ENCODE peak calls at places on chromosomes 2 and 18, in nine cellular contexts. P, V, N, F, H, W, U, K and Y are unnamed samples.

GRCh38 chr2:160214461-160215055 is 14.5 kb upstream of the ITGB6 start:
- DNase-seq in P (peak), V (peak), N (no peak), F (peak), H (no peak), W (no peak), U (no peak), K (no peak), Y (no peak)

GRCh38 chr2:20304411-20304810 is 46.2 kb downstream of the PUM2 start:
- DNase-seq in P (no peak), V (no peak), N (no peak), F (no peak), H (no peak), W (no peak), U (no peak), K (no peak), Y (no peak)

GRCh38 chr2:239145106-239145505 is 255.7 kb downstream of the HDAC4 start:
- DNase-seq in P (no peak), V (no peak), N (no peak), F (no peak), H (no peak), W (no peak), U (no peak), K (no peak), Y (no peak)

GRCh38 chr18:12334280-12335262 is 26.5 kb downstream of the TUBB6 start:
- DNase-seq in P (no peak), V (peak), N (no peak), F (no peak), H (no peak), W (no peak), U (no peak), K (no peak), Y (no peak)

GRCh38 chr2:188984126-188984525 is 10.0 kb downstream of the COL3A1 start:
- DNase-seq in P (peak), V (no peak), N (no peak), F (peak), H (no peak), W (no peak), U (no peak), K (no peak), Y (no peak)

GRCh38 chr18:55228191-55228590 is 268.9 kb upstream of the CCDC68 start:
- DNase-seq in P (no peak), V (no peak), N (no peak), F (peak), H (no peak), W (no peak), U (no peak), K (no peak), Y (no peak)

GRCh38 chr18:40243592-40243991 is 1711.4 kb upstream of the PIK3C3 start:
- DNase-seq in P (no peak), V (no peak), N (no peak), F (no peak), H (no peak), W (no peak), U (no peak), K (no peak), Y (no peak)

GRCh38 chr18:54517521-54517920 is 73.5 kb upstream of the DYNAP start:
- DNase-seq in P (no peak), V (no peak), N (no peak), F (no peak), H (no peak), W (no peak), U (no peak), K (no peak), Y (no peak)

GRCh38 chr2:128375454-128375853 is 56.8 kb upstream of the HS6ST1 start:
- DNase-seq in P (no peak), V (no peak), N (no peak), F (no peak), H (no peak), W (no peak), U (no peak), K (no peak), Y (peak)

GRCh38 chr2:67036446-67036845 is 360.7 kb upstream of the ETAA1 start:
- DNase-seq in P (no peak), V (no peak), N (no peak), F (no peak), H (no peak), W (no peak), U (peak), K (no peak), Y (no peak)

GRCh38 chr2:729363-729762 is 52.2 kb upstream of the TMEM18 start:
- DNase-seq in P (no peak), V (no peak), N (no peak), F (no peak), H (no peak), W (no peak), U (no peak), K (no peak), Y (no peak)

GRCh38 chr2:225766431-225766830 is 366.9 kb downstream of the NYAP2 start:
- DNase-seq in P (peak), V (no peak), N (no peak), F (no peak), H (no peak), W (no peak), U (no peak), K (no peak), Y (no peak)